ENCODE peak calls at places on chromosomes 13 and 19, in six cellular contexts. Y, E, A, R, N and O are unnamed samples.

GRCh38 chr13:88000239-88000638 is 329.1 kb downstream of the SLITRK5 start:
- DNase-seq in E (no peak), A (no peak), N (no peak), R (no peak), Y (no peak), O (no peak)

GRCh38 chr19:45469835-45470146 is 2.0 kb downstream of the FOSB start:
- DNase-seq in Y (no peak), E (no peak), R (no peak), A (no peak), N (no peak), O (no peak)

GRCh38 chr13:99911069-99911964 is 60.2 kb downstream of the ZIC5 start:
- DNase-seq in N (no peak), Y (no peak), R (no peak), E (no peak), A (no peak), O (no peak)

GRCh38 chr13:73190477-73190876 is 131.7 kb downstream of the KLF5 start:
- DNase-seq in R (no peak), A (no peak), E (no peak), N (no peak), Y (no peak), O (no peak)

GRCh38 chr13:31160857-31161582 is 684 bp downstream of the HSPH1 start:
- DNase-seq in E (no peak), Y (no peak), R (no peak), A (peak), N (peak), O (peak)

GRCh38 chr13:19606737-19607136 is 26.7 kb upstream of the MPHOSPH8 start:
- DNase-seq in Y (no peak), E (no peak), A (no peak), N (no peak), R (no peak), O (no peak)

GRCh38 chr13:40401911-40402776 is 264.3 kb downstream of the FOXO1 start:
- DNase-seq in R (peak), A (peak), E (peak), N (no peak), Y (no peak), O (peak)

GRCh38 chr13:101700598-101700997 is 248.1 kb downstream of the ITGBL1 start:
- DNase-seq in E (no peak), N (no peak), A (no peak), Y (no peak), R (no peak), O (no peak)

GRCh38 chr19:58400916-58401824 is 5.7 kb downstream of the RNF225 start:
- DNase-seq in E (peak), N (peak), A (peak), Y (peak), R (peak), O (peak)